ENCODE peak calls at places on chromosomes 5 and 9, in five cellular contexts. C is CD4-positive, alpha-beta T cell; R is glomerular endothelial cell; T is IMR-90; Z is stimulated activated CD4-positive, alpha-beta T cell treated with anti-CD3 and anti-CD28 coated beads, Interleukin-2, amount 100 ng/mL, for 48 hours. B is an unnamed sample.

GRCh38 chr5:172872997-172873491 is 39.0 kb downstream of the ERGIC1 start:
- DNase-seq in T (peak; percentile 64), C (no peak), Z (no peak), R (peak; percentile 69), B (no peak)

GRCh38 chr9:98117984-98118639 is 910 bp downstream of the TRIM14 start:
- DNase-seq in T (peak; percentile 28), Z (peak; percentile 21), C (peak; percentile 34), R (no peak), B (peak; percentile 44)

GRCh38 chr5:58335518-58335917 is 124.4 kb downstream of the PLK2 start:
- DNase-seq in Z (no peak), T (peak; percentile 5), R (no peak), C (no peak), B (peak; percentile 15)

GRCh38 chr9:88833946-88834345 is 157.3 kb upstream of the S1PR3 start:
- DNase-seq in T (no peak), Z (no peak), C (no peak), R (no peak), B (no peak)

GRCh38 chr9:86494644-86495081 is 140.5 kb upstream of the TUT7 start:
- DNase-seq in C (no peak), R (no peak), Z (no peak), T (peak; percentile 80), B (no peak)

GRCh38 chr9:137639303-137640051 is 20.7 kb downstream of the EHMT1 start:
- DNase-seq in R (no peak), C (no peak), Z (no peak), T (no peak), B (no peak)

GRCh38 chr9:81906656-81907055 is 21.6 kb upstream of the SPATA31D4 start:
- DNase-seq in Z (no peak), T (peak; percentile 65), C (no peak), R (no peak), B (peak; percentile 19)

GRCh38 chr9:4324513-4324912 is 24.6 kb upstream of the GLIS3 start:
- DNase-seq in T (peak; percentile 82), R (no peak), C (no peak), Z (no peak), B (peak; percentile 63)

GRCh38 chr9:34079181-34079580 is 30.5 kb upstream of the UBAP2 start:
- DNase-seq in C (no peak), R (peak; percentile 18), Z (no peak), T (peak; percentile 80), B (peak; percentile 35)

GRCh38 chr9:127803507-127804352 is 1.0 kb downstream of the FPGS start:
- DNase-seq in R (no peak), T (no peak), C (no peak), Z (no peak), B (peak; percentile 84)

GRCh38 chr9:85610074-85610855 is 131.5 kb downstream of the AGTPBP1 start:
- DNase-seq in C (no peak), T (peak; percentile 82), R (peak; percentile 57), Z (no peak), B (peak; percentile 81)

GRCh38 chr5:58836351-58836750 is 253.5 kb downstream of the RAB3C start:
- DNase-seq in R (no peak), C (no peak), Z (no peak), T (no peak), B (no peak)

GRCh38 chr9:134571946-134572914 is 69.4 kb upstream of the COL5A1 start:
- DNase-seq in R (no peak), Z (no peak), T (no peak), C (no peak), B (no peak)

GRCh38 chr5:169873642-169874041 is 106.7 kb downstream of the INSYN2B start:
- DNase-seq in C (no peak), R (no peak), Z (no peak), T (peak; percentile 67), B (no peak)

GRCh38 chr5:150498971-150499370 is 9.0 kb upstream of the NDST1 start:
- DNase-seq in C (no peak), R (no peak), T (no peak), Z (no peak), B (no peak)

GRCh38 chr9:132881826-132882225 is 3.1 kb downstream of the SPACA9 start:
- DNase-seq in T (no peak), C (no peak), Z (no peak), R (no peak), B (no peak)

GRCh38 chr9:129415031-129415953 is 205.6 kb downstream of the C9orf50 start:
- DNase-seq in Z (no peak), R (no peak), C (no peak), T (no peak), B (no peak)

GRCh38 chr5:126877011-126877410 is 100.1 kb downstream of the LMNB1 start:
- DNase-seq in Z (no peak), R (no peak), T (no peak), C (no peak), B (no peak)

GRCh38 chr5:14266686-14267085 is 123.5 kb downstream of the TRIO start:
- DNase-seq in T (no peak), R (no peak), Z (no peak), C (no peak), B (no peak)

GRCh38 chr9:122133263-122133983 is 26.2 kb downstream of the NDUFA8 start:
- DNase-seq in C (no peak), Z (no peak), T (no peak), R (no peak), B (no peak)

GRCh38 chr5:108093186-108093585 is 288.7 kb downstream of the FBXL17 start:
- DNase-seq in Z (no peak), R (no peak), T (peak; percentile 47), C (no peak), B (peak; percentile 31)

GRCh38 chr9:18492612-18493011 is 18.7 kb downstream of the ADAMTSL1 start:
- DNase-seq in C (no peak), Z (no peak), R (no peak), T (no peak), B (no peak)

GRCh38 chr9:26264709-26265601 is 586.7 kb upstream of the TUSC1 start:
- DNase-seq in T (peak; percentile 93), Z (no peak), R (no peak), C (no peak), B (peak; percentile 80)

GRCh38 chr9:23677446-23677845 is 148.6 kb downstream of the ELAVL2 start:
- DNase-seq in Z (no peak), T (no peak), C (no peak), R (no peak), B (no peak)

GRCh38 chr5:107217721-107218130 is 453.0 kb downstream of the EFNA5 start:
- DNase-seq in Z (no peak), T (no peak), R (no peak), C (no peak), B (peak; percentile 76)